ENCODE peak calls at places on chromosomes 1 and 21, in ten cellular contexts. M is ovary; U is heart right ventricle; J is retinal pigment epithelial cell; E is fibroblast of pulmonary artery; N is GM20000; L is mammary epithelial cell; P is CD8-positive, alpha-beta T cell; W is esophagus squamous epithelium; S is lower lobe of right lung. B is an unnamed sample.
A peak's percentile ranks its signal among the peaks of the same experiment; 100 is the strongest.

GRCh38 chr1:207282049-207282448 is 39.4 kb upstream of the CD55 start:
- DNase-seq in M (no peak), U (no peak), J (peak; percentile 34), E (peak; percentile 50), N (no peak), L (peak; percentile 15), P (no peak), W (no peak), S (no peak), B (no peak)

GRCh38 chr1:8943516-8943896 is 2.2 kb upstream of the CA6 start:
- DNase-seq in M (no peak), U (no peak), J (no peak), E (no peak), N (no peak), L (no peak), P (no peak), W (no peak), S (no peak), B (no peak)

GRCh38 chr1:56229183-56229582 is 350.2 kb downstream of the PLPP3 start:
- DNase-seq in M (no peak), U (no peak), J (no peak), E (no peak), N (no peak), L (no peak), P (no peak), W (no peak), S (no peak), B (no peak)

GRCh38 chr1:206905295-206906164 is 8.3 kb downstream of the IL24 start:
- DNase-seq in M (no peak), U (no peak), J (no peak), E (peak; percentile 93), N (no peak), L (peak; percentile 97), P (no peak), W (no peak), S (no peak), B (no peak)

GRCh38 chr1:58402444-58402843 is 144.1 kb downstream of the OMA1 start:
- DNase-seq in M (no peak), U (no peak), J (no peak), E (peak; percentile 33), N (no peak), L (no peak), P (no peak), W (no peak), S (no peak), B (no peak)

GRCh38 chr1:183137782-183138181 is 48.3 kb upstream of the LAMC2 start:
- DNase-seq in M (no peak), U (no peak), J (no peak), E (peak; percentile 57), N (no peak), L (no peak), P (no peak), W (no peak), S (no peak), B (no peak)

GRCh38 chr1:34267326-34267725 is 90.6 kb downstream of the C1orf94 start:
- DNase-seq in M (no peak), U (no peak), J (no peak), E (no peak), N (no peak), L (no peak), P (no peak), W (no peak), S (no peak), B (no peak)

GRCh38 chr1:10667815-10668214 is 128.6 kb downstream of the CASZ1 start:
- DNase-seq in M (no peak), U (no peak), J (no peak), E (no peak), N (no peak), L (no peak), P (no peak), W (no peak), S (no peak), B (no peak)

GRCh38 chr1:180261524-180262160 is 31.6 kb downstream of the LHX4 start:
- DNase-seq in M (no peak), U (no peak), J (no peak), E (no peak), N (no peak), L (no peak), P (no peak), W (no peak), S (no peak), B (no peak)

GRCh38 chr1:98110674-98111073 is 189.8 kb upstream of the DPYD start:
- DNase-seq in M (no peak), U (no peak), J (no peak), E (peak; percentile 29), N (no peak), L (peak; percentile 44), P (no peak), W (no peak), S (no peak), B (no peak)

GRCh38 chr1:41850029-41850428 is 68.7 kb downstream of the HIVEP3 start:
- DNase-seq in M (no peak), U (no peak), J (no peak), E (no peak), N (no peak), L (peak; percentile 21), P (no peak), W (no peak), S (no peak), B (no peak)

GRCh38 chr1:31639543-31639942 is 5.1 kb downstream of the PEF1 start:
- DNase-seq in M (no peak), U (no peak), J (no peak), E (peak; percentile 77), N (no peak), L (peak; percentile 76), P (no peak), W (no peak), S (no peak), B (no peak)

DNA sequence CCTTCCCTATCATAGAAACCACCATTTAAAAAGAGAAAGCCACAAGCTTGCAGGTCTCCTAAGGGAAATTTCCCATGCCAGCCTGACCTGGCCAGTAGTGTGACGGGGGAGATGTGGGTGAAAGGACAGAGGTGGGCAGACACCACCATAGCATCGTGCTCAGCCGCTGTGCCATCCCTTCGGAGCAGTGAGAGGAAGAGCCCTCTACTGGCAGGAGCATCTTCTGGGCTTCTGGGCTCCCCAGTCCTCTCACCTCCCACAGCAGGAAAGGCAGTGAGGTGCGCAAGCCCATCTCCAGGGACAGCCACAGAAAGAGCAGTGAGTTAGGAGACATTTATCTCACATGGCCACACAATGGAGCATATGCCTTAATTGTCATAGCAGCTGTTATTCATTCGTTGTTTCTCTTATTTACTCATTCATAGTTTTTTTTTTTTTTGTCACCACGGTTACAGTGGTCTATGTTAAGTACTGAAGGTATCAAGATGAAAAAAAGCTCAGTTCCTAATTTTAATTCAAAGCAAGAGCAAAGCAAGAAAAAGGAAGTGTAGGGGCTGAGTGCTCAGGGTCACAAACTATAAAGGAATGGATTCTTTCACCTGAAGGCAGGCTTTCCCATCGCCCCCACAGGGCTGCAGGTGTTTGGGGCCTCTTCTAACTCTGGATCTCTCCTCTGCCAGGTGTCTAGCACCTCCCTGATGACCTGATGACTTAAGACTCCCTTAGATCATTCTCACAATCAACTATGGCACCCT is 48.8 kb upstream of the CAMK1G start:
- DNase-seq in M (no peak), U (no peak), J (no peak), E (no peak), N (no peak), L (no peak), P (no peak), W (no peak), S (no peak), B (no peak)
- TF ChIP-seq CTCF in M (no peak), U (no peak), J (no peak), E (no peak), N (peak; percentile 4), L (no peak), P (no peak), W (no peak), S (no peak), B (no peak)

DNA sequence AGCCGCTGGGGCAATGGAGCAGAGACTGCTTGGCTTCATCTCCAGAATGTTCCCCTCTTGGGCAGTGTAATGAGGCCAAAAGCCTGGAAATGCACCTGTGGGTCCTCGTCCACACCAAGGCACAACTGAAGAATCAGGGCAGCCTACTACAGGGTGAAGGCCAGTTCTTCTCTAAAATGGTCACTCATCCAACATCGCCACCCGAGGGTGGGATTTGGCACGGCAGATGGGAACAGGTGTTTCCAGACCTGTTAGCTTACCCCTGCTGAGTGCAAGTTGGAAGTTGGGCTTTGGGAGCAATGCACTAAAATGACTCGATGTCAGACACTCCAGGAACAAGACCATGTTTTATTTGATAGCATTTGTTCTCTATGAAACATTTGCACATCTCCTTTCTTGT is 543.7 kb downstream of the NPHP4 start:
- DNase-seq in M (no peak), U (no peak), J (no peak), E (no peak), N (no peak), L (no peak), P (no peak), W (no peak), S (no peak), B (no peak)
- TF ChIP-seq CTCF in M (no peak), U (no peak), J (no peak), E (no peak), N (no peak), L (no peak), P (no peak), W (no peak), S (no peak), B (peak; percentile 35)

GRCh38 chr1:186152945-186153309 is 222.1 kb downstream of the TPR start:
- DNase-seq in M (no peak), U (no peak), J (no peak), E (no peak), N (no peak), L (no peak), P (no peak), W (no peak), S (no peak), B (no peak)

GRCh38 chr1:186152227-186152944 is 222.7 kb downstream of the TPR start:
- DNase-seq in M (no peak), U (no peak), J (peak; percentile 27), E (peak; percentile 65), N (no peak), L (peak; percentile 91), P (no peak), W (no peak), S (no peak), B (no peak)

GRCh38 chr1:186154651-186155050 is 220.4 kb downstream of the TPR start:
- DNase-seq in M (no peak), U (no peak), J (no peak), E (no peak), N (no peak), L (no peak), P (no peak), W (no peak), S (no peak), B (no peak)

GRCh38 chr1:186155594-186155993 is 219.5 kb downstream of the TPR start:
- DNase-seq in M (no peak), U (no peak), J (peak; percentile 41), E (peak; percentile 77), N (peak; percentile 14), L (peak; percentile 71), P (no peak), W (no peak), S (no peak), B (no peak)
- TF ChIP-seq CTCF in M (no peak), U (peak; percentile 41), J (peak; percentile 70), E (peak; percentile 73), N (peak; percentile 41), L (peak; percentile 76), P (no peak), W (peak; percentile 22), S (peak; percentile 41), B (peak; percentile 54)

DNA sequence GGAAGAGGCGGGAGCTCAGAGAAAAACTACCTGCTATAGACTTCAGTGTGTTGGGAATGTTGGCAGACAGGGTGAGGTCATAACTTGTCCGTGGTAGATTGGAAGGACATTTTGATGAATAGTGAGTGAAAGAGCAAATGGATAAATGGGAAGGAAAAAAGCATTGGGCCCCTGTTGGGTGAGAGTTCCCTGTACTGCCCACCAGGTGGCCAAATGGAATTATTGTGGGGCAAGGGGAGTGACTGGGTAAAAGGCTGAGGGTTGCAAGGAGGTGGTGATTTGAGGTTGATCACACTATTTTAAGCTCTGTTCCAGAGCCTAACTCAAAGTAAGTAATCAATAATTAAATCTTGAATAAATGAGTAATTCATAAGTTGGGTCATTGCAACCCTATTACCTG is 60.4 kb downstream of the MRPS6 start:
- DNase-seq in M (no peak), U (no peak), J (no peak), E (no peak), N (no peak), L (no peak), P (no peak), W (no peak), S (no peak), B (no peak)
- TF ChIP-seq CTCF in M (no peak), U (no peak), J (peak; percentile 47), E (peak; percentile 28), N (no peak), L (peak; percentile 27), P (no peak), W (no peak), S (no peak), B (peak; percentile 44)